ENCODE peak calls at places on chromosomes 6 and 20, in four cellular contexts. Z is HAP-1, W is GDM1, S is mucosa of gallbladder. H is an unnamed sample.

GRCh38 chr6:94362061-94362864 is 942.9 kb upstream of the EPHA7 start:
- DNase-seq in Z (no peak), W (no peak), S (no peak), H (no peak)

GRCh38 chr20:9945406-9945805 is 89.4 kb upstream of the ANKEF1 start:
- DNase-seq in Z (peak), W (no peak), S (no peak), H (no peak)

GRCh38 chr6:39791311-39791710 is 865 bp upstream of the DAAM2 start:
- DNase-seq in Z (no peak), W (no peak), S (no peak), H (peak)

GRCh38 chr20:52340036-52340634 is 148.6 kb upstream of the ZFP64 start:
- DNase-seq in Z (peak), W (no peak), S (no peak), H (no peak)

GRCh38 chr6:11585426-11586016 is 48.0 kb downstream of the TMEM170B start:
- DNase-seq in Z (no peak), W (no peak), S (no peak), H (no peak)

GRCh38 chr20:3093861-3094361 is 9.4 kb upstream of the AVP start:
- DNase-seq in Z (no peak), W (peak), S (no peak), H (no peak)

GRCh38 chr6:149488815-149489214 is 4.0 kb upstream of the ZC3H12D start:
- DNase-seq in Z (no peak), W (no peak), S (no peak), H (no peak)

GRCh38 chr6:3873051-3873450 is 23.9 kb downstream of the FAM50B start:
- DNase-seq in Z (no peak), W (no peak), S (no peak), H (no peak)

GRCh38 chr6:137016366-137016765 is 28.4 kb downstream of the IL20RA start:
- DNase-seq in Z (no peak), W (no peak), S (no peak), H (no peak)

GRCh38 chr6:85436939-85437495 is 12.9 kb upstream of the NT5E start:
- DNase-seq in Z (no peak), W (no peak), S (no peak), H (no peak)

GRCh38 chr20:34943808-34944568 is 11.6 kb downstream of the GSS start:
- DNase-seq in Z (no peak), W (no peak), S (no peak), H (no peak)

GRCh38 chr6:111406200-111406711 is 76.8 kb downstream of the REV3L start:
- DNase-seq in Z (no peak), W (no peak), S (no peak), H (no peak)

GRCh38 chr20:21033817-21034216 is 72.3 kb downstream of the LINC00237 start:
- DNase-seq in Z (no peak), W (no peak), S (no peak), H (no peak)

GRCh38 chr20:1897486-1897885 is 2.3 kb downstream of the SIRPA start:
- DNase-seq in Z (no peak), W (no peak), S (peak), H (peak)

GRCh38 chr6:79538481-79538971 is 1.3 kb upstream of the LCA5 start:
- DNase-seq in Z (peak), W (no peak), S (no peak), H (no peak)

GRCh38 chr6:150898390-150899170 is 33.1 kb downstream of the MTHFD1L start:
- DNase-seq in Z (no peak), W (no peak), S (no peak), H (no peak)

GRCh38 chr6:137754366-137754765 is 112.7 kb upstream of the TNFAIP3 start:
- DNase-seq in Z (no peak), W (no peak), S (no peak), H (no peak)

GRCh38 chr6:143743256-143744166 is 65.7 kb downstream of the PHACTR2 start:
- DNase-seq in Z (no peak), W (no peak), S (peak), H (no peak)